ENCODE peak calls at places on chromosomes 7 and 10, in nine cellular contexts. B is A673, D is brain microvascular endothelial cell, C is fibroblast of mammary gland, J is lower lobe of right lung, M is cardiac muscle cell, A is GM12865, Q is transverse colon, L is dorsolateral prefrontal cortex. Z is an unnamed sample.

GRCh38 chr10:99528256-99528866 is 4.4 kb upstream of the NKX2-3 start:
- DNase-seq in B (no peak), L (no peak), M (no peak), C (no peak), Q (no peak), D (no peak), J (no peak), A (no peak), Z (peak)

GRCh38 chr10:131126321-131127121 is 185.0 kb downstream of the TCERG1L start:
- DNase-seq in C (no peak), B (no peak), Q (no peak), D (no peak), J (no peak), M (no peak), L (peak), A (no peak), Z (no peak)

GRCh38 chr10:129332476-129332875 is 134.6 kb upstream of the MGMT start:
- DNase-seq in D (no peak), C (peak), L (no peak), J (no peak), A (peak), B (peak), M (peak), Q (no peak), Z (no peak)

GRCh38 chr10:124138195-124138882 is 44.9 kb upstream of the CHST15 start:
- DNase-seq in C (peak), A (no peak), D (no peak), M (no peak), J (no peak), B (no peak), Q (no peak), L (no peak), Z (peak)

GRCh38 chr10:52353960-52354394 is 39.9 kb downstream of the DKK1 start:
- DNase-seq in M (no peak), L (no peak), J (no peak), A (no peak), D (no peak), B (no peak), Q (no peak), C (peak), Z (no peak)

GRCh38 chr7:24709051-24709450 is 48.2 kb downstream of the GSDME start:
- DNase-seq in B (no peak), M (no peak), J (no peak), A (no peak), C (no peak), Q (no peak), L (no peak), D (no peak), Z (no peak)

GRCh38 chr7:16278167-16278787 is 143.1 kb downstream of the CRPPA start:
- DNase-seq in M (no peak), B (no peak), A (no peak), C (peak), Q (no peak), L (no peak), D (no peak), J (no peak), Z (no peak)

GRCh38 chr10:61779950-61780659 is 117.4 kb downstream of the CABCOCO1 start:
- DNase-seq in Q (peak), D (peak), B (peak), C (peak), M (peak), J (peak), A (no peak), L (no peak), Z (peak)

GRCh38 chr10:100346351-100346764 is 675 bp upstream of the SCD start:
- DNase-seq in L (peak), D (peak), A (peak), Q (peak), J (peak), B (peak), M (peak), C (peak), Z (peak)

GRCh38 chr10:72234560-72235095 is 18.6 kb upstream of the ASCC1 start:
- DNase-seq in M (no peak), B (no peak), J (no peak), A (no peak), C (no peak), L (no peak), D (no peak), Q (no peak), Z (no peak)

GRCh38 chr7:117068511-117069155 is 115.3 kb downstream of the ST7 start:
- DNase-seq in D (no peak), Q (no peak), B (peak), L (no peak), J (no peak), M (no peak), C (no peak), A (no peak), Z (no peak)

GRCh38 chr10:62899316-62899715 is 83.2 kb upstream of the EGR2 start:
- DNase-seq in A (no peak), D (no peak), L (no peak), C (no peak), J (no peak), B (no peak), Q (no peak), M (no peak), Z (no peak)

GRCh38 chr10:57952741-57953140 is 315.0 kb downstream of the IPMK start:
- DNase-seq in L (no peak), B (no peak), Q (no peak), M (no peak), D (peak), C (peak), A (no peak), J (no peak), Z (peak)

GRCh38 chr10:46314046-46314445 is 27.2 kb downstream of the ANTXRL start:
- DNase-seq in D (no peak), B (no peak), C (no peak), Q (no peak), J (no peak), M (no peak), L (no peak), A (no peak), Z (no peak)

GRCh38 chr7:25537678-25538375 is 309.5 kb upstream of the NPVF start:
- DNase-seq in Q (no peak), D (no peak), L (no peak), J (no peak), A (no peak), B (no peak), C (peak), M (no peak), Z (no peak)

GRCh38 chr7:130150587-130150986 is 54.6 kb downstream of the TMEM209 start:
- DNase-seq in B (no peak), D (no peak), A (peak), Q (no peak), C (no peak), L (no peak), J (no peak), M (no peak), Z (no peak)

GRCh38 chr10:124921261-124921660 is 20.7 kb upstream of the ZRANB1 start:
- DNase-seq in M (no peak), Q (no peak), D (no peak), A (no peak), C (no peak), B (no peak), J (no peak), L (no peak), Z (no peak)

GRCh38 chr10:13527864-13528137 is 1.0 kb downstream of the BEND7 start:
- DNase-seq in C (no peak), L (no peak), B (no peak), M (no peak), J (no peak), D (no peak), A (no peak), Q (no peak), Z (peak)

GRCh38 chr7:37832194-37832593 is 16.2 kb upstream of the NME8 start:
- DNase-seq in Q (peak), J (peak), M (no peak), A (peak), B (peak), L (peak), D (peak), C (peak), Z (no peak)

GRCh38 chr7:47635091-47636090 is 53.5 kb upstream of the TNS3 start:
- DNase-seq in A (no peak), D (no peak), M (peak), L (no peak), C (no peak), B (no peak), Q (peak), J (peak), Z (no peak)

GRCh38 chr7:128010392-128011078 is 20.7 kb downstream of the LRRC4 start:
- DNase-seq in M (no peak), D (no peak), A (no peak), Q (no peak), J (no peak), B (no peak), C (no peak), L (no peak), Z (no peak)

GRCh38 chr7:43479042-43479441 is 103.9 kb upstream of the STK17A start:
- DNase-seq in L (no peak), A (peak), M (no peak), B (peak), C (no peak), Q (no peak), J (no peak), D (no peak), Z (no peak)

GRCh38 chr10:24701447-24701846 is 22.2 kb downstream of the ARHGAP21 start:
- DNase-seq in C (no peak), A (peak), M (no peak), D (peak), J (no peak), Q (no peak), L (no peak), B (no peak), Z (no peak)

GRCh38 chr10:53045315-53045714 is 272.7 kb upstream of the MBL2 start:
- DNase-seq in Q (no peak), C (no peak), J (no peak), M (no peak), L (no peak), B (no peak), A (no peak), D (no peak), Z (no peak)

GRCh38 chr10:77899080-77899477 is 27.5 kb downstream of the DLG5 start:
- DNase-seq in B (no peak), C (peak), Q (peak), D (no peak), J (peak), M (no peak), A (no peak), L (no peak), Z (peak)

GRCh38 chr7:129163875-129164544 is 19.5 kb downstream of the TSPAN33 start:
- DNase-seq in C (peak), A (peak), B (peak), L (no peak), D (peak), Q (no peak), J (no peak), M (peak), Z (peak)

GRCh38 chr10:117254338-117254737 is 13.4 kb downstream of the SLC18A2 start:
- DNase-seq in D (no peak), C (no peak), L (no peak), Q (no peak), M (no peak), B (no peak), A (no peak), J (no peak), Z (no peak)

GRCh38 chr7:43824963-43825362 is 44.4 kb downstream of the MRPS24 start:
- DNase-seq in A (no peak), L (no peak), D (no peak), M (no peak), C (no peak), Q (no peak), J (no peak), B (no peak), Z (no peak)

GRCh38 chr7:133070562-133070961 is 11.3 kb downstream of the CHCHD3 start:
- DNase-seq in A (no peak), M (no peak), C (no peak), D (no peak), Q (no peak), B (no peak), J (no peak), L (no peak), Z (no peak)

GRCh38 chr10:79072041-79072441 is 3.3 kb downstream of the ZMIZ1 start:
- DNase-seq in B (no peak), Q (no peak), M (no peak), L (no peak), J (no peak), D (no peak), A (no peak), C (no peak), Z (no peak)
- H3K4me3 ChIP-seq in B (no peak), Q (peak), M (peak), L (peak), J (peak), D (peak), A (no peak), C (no peak), Z (peak)

GRCh38 chr10:6755891-6756460 is 175.9 kb upstream of the PRKCQ start:
- DNase-seq in B (peak), C (peak), Q (peak), D (no peak), M (no peak), A (peak), L (no peak), J (no peak), Z (peak)

GRCh38 chr10:6748981-6749630 is 169.0 kb upstream of the PRKCQ start:
- DNase-seq in J (no peak), Q (no peak), L (no peak), C (peak), A (no peak), D (peak), M (no peak), B (peak), Z (peak)

GRCh38 chr10:6757119-6757518 is 177.0 kb upstream of the PRKCQ start:
- DNase-seq in A (peak), Q (peak), B (no peak), M (no peak), C (no peak), L (no peak), D (no peak), J (no peak), Z (no peak)

GRCh38 chr10:6751363-6751762 is 171.3 kb upstream of the PRKCQ start:
- DNase-seq in L (no peak), B (no peak), A (no peak), J (no peak), C (peak), Q (no peak), D (no peak), M (no peak), Z (no peak)

GRCh38 chr10:6753644-6754043 is 173.6 kb upstream of the PRKCQ start:
- DNase-seq in C (no peak), D (no peak), A (no peak), M (no peak), J (no peak), Q (peak), L (no peak), B (no peak), Z (no peak)
- TF ChIP-seq CTCF in C (no peak), D (no peak), A (no peak), M (no peak), J (no peak), Q (no peak), L (no peak), B (no peak), Z (no peak)

GRCh38 chr7:74454059-74454947 is 597 bp downstream of the GTF2IRD1 start:
- DNase-seq in M (peak), L (no peak), J (no peak), D (no peak), C (no peak), B (no peak), A (no peak), Q (no peak), Z (no peak)

GRCh38 chr7:74453321-74454011 is at the start of gene GTF2IRD1:
- DNase-seq in D (peak), M (peak), Q (peak), B (peak), J (peak), A (peak), L (peak), C (peak), Z (peak)

GRCh38 chr7:74454948-74455804 is 1.5 kb downstream of the GTF2IRD1 start:
- DNase-seq in J (no peak), D (no peak), B (no peak), A (no peak), M (peak), L (no peak), C (no peak), Q (peak), Z (no peak)

GRCh38 chr7:74449809-74450397 is 3.8 kb upstream of the GTF2IRD1 start:
- DNase-seq in M (peak), J (no peak), Q (peak), C (peak), B (peak), L (no peak), D (peak), A (peak), Z (no peak)

DNA sequence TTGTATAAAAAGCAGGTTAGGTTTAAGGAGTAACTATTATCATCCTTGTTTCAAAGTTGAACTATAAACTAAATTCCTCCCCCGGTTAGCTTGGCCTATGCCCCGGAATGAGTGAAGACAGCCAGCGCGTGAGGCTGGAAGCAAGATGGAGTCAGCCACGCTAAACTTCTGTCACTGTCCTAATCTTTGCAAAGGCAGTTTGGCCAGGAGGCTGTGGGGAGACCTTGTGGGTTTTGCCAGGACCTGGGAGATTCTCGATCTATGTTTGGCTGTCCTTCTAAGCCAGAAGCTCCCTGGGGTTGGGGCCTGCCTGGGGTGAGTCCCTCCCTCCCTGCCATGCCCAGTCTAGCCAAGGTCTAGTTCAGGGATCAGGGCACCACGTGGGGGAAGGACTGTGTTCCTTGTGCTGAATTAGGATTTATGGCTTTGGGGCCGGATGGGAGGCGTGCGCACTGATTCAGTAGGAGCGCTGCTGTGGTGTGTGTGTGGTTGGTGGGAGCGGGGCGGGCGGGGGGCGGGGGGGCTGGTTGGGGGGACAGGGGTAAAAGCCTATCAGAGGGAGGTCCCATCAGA is 872 bp upstream of the GTF2IRD1 start:
- DNase-seq in D (no peak), A (no peak), J (no peak), L (no peak), C (peak), B (no peak), Q (peak), M (no peak), Z (peak)
- H3K4me3 ChIP-seq in D (peak), A (no peak), J (peak), L (peak), C (peak), B (peak), Q (peak), M (no peak), Z (peak)

GRCh38 chr7:1098243-1099153 is 10.6 kb downstream of the GPER1 start:
- DNase-seq in D (no peak), A (peak), Q (no peak), C (no peak), B (no peak), M (no peak), J (no peak), L (no peak), Z (no peak)
- TF ChIP-seq CTCF in D (no peak), A (no peak), Q (no peak), C (no peak), B (no peak), M (no peak), J (no peak), L (no peak), Z (no peak)

GRCh38 chr7:142356166-142356565 is 98.3 kb upstream of the PRSS58 start:
- DNase-seq in Q (no peak), J (no peak), C (no peak), B (no peak), A (no peak), M (no peak), D (no peak), L (no peak), Z (no peak)

GRCh38 chr7:142355328-142355727 is 97.5 kb upstream of the PRSS58 start:
- DNase-seq in B (no peak), J (no peak), L (no peak), D (peak), Q (no peak), A (no peak), M (no peak), C (peak), Z (no peak)

GRCh38 chr7:142359694-142360279 is 101.9 kb upstream of the PRSS58 start:
- DNase-seq in M (no peak), Q (no peak), J (no peak), D (no peak), L (no peak), B (no peak), A (no peak), C (peak), Z (no peak)

GRCh38 chr7:142362349-142362748 is 104.5 kb upstream of the PRSS58 start:
- DNase-seq in Q (no peak), A (no peak), M (no peak), D (no peak), L (no peak), B (no peak), C (no peak), J (no peak), Z (no peak)

GRCh38 chr7:142357953-142358520 is 100.2 kb upstream of the PRSS58 start:
- DNase-seq in L (no peak), D (peak), Q (peak), B (peak), M (peak), J (no peak), C (peak), A (peak), Z (peak)
- H3K4me3 ChIP-seq in L (no peak), D (no peak), Q (no peak), B (no peak), M (no peak), J (no peak), C (no peak), A (no peak), Z (no peak)

DNA sequence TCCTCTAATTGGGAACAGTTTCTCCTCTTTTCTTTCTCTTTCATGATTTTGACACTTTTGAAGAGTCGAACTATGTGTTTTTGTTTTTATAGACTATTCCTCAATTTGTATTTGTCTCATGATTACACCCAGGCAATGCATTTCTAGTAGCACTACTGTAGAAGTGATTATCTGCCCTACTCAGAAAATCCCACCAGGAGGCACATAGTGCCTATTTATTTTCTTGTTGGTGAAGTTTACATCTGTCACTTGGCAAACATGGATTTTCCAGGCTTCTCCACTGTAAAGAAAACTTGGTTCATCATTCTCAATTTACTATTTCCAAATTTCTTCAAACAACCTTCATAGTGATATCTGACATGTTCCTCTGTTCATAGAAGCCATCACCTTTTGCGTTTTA is 893.9 kb downstream of the CCSER2 start:
- DNase-seq in Q (no peak), L (no peak), A (no peak), C (no peak), D (no peak), B (no peak), J (no peak), M (no peak), Z (no peak)
- TF ChIP-seq CTCF in Q (no peak), L (peak), A (no peak), C (no peak), D (no peak), B (no peak), J (no peak), M (no peak), Z (no peak)